ENCODE peak calls at places on chromosome 12, in five cellular contexts. X is GM06990, Q is osteocyte, O is tibial artery, F is astrocyte of the spinal cord. T is an unnamed sample.

GRCh38 chr12:87827638-87828264 is 201.4 kb downstream of the C12orf50 start:
- DNase-seq in X (no peak), Q (no peak), O (no peak), F (peak), T (no peak)

GRCh38 chr12:90102957-90103652 is 394.5 kb upstream of the ATP2B1 start:
- DNase-seq in X (peak), Q (no peak), O (no peak), F (peak), T (no peak)

GRCh38 chr12:55850893-55851292 is 8.2 kb upstream of the MMP19 start:
- DNase-seq in X (no peak), Q (no peak), O (peak), F (peak), T (no peak)

GRCh38 chr12:106629797-106630669 is 47.2 kb downstream of the RFX4 start:
- DNase-seq in X (no peak), Q (no peak), O (no peak), F (peak), T (no peak)

GRCh38 chr12:89873745-89874144 is 165.1 kb upstream of the ATP2B1 start:
- DNase-seq in X (no peak), Q (no peak), O (no peak), F (no peak), T (no peak)

GRCh38 chr12:2641209-2641608 is 153.6 kb upstream of the FKBP4 start:
- DNase-seq in X (no peak), Q (no peak), O (peak), F (peak), T (peak)

GRCh38 chr12:82688035-82688501 is 1.4 kb downstream of the TMTC2 start:
- DNase-seq in X (no peak), Q (no peak), O (no peak), F (peak), T (no peak)

GRCh38 chr12:52965337-52965731 is 16.4 kb downstream of the KRT18 start:
- DNase-seq in X (no peak), Q (no peak), O (no peak), F (no peak), T (peak)

DNA sequence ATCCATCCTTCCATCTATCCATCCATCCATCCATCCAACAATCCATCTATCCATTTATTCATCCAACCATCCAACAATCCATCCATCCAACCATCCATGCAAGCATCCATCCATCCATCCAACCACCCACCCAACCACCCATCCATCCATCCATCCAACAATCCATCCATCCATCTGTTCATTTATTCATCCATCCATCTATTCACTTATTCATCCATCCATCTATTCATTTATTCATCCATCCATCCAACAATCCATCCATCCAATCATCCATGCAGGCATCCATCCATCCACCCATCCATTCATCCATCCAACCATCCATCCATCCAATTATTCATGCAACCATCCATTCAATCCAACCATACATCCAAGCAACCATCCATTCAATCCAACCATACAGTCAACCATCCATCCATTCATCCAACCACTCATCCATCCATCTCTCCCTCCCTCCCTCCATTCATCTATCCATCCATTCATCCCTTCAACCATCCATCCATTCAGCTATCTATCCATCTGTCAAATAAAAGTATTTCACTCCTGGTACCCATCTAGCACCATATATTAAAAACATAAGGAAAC is 86.1 kb downstream of the KSR2 start:
- DNase-seq in X (no peak), Q (no peak), O (no peak), F (no peak), T (no peak)
- TF ChIP-seq CTCF in X (no peak), Q (no peak), O (no peak), F (no peak), T (no peak)

GRCh38 chr12:121626087-121626852 is at the start of gene ORAI1:
- DNase-seq in X (peak), Q (peak), O (peak), F (peak), T (peak)
- TF ChIP-seq CTCF in X (no peak), Q (peak), O (peak), F (no peak), T (peak)

DNA sequence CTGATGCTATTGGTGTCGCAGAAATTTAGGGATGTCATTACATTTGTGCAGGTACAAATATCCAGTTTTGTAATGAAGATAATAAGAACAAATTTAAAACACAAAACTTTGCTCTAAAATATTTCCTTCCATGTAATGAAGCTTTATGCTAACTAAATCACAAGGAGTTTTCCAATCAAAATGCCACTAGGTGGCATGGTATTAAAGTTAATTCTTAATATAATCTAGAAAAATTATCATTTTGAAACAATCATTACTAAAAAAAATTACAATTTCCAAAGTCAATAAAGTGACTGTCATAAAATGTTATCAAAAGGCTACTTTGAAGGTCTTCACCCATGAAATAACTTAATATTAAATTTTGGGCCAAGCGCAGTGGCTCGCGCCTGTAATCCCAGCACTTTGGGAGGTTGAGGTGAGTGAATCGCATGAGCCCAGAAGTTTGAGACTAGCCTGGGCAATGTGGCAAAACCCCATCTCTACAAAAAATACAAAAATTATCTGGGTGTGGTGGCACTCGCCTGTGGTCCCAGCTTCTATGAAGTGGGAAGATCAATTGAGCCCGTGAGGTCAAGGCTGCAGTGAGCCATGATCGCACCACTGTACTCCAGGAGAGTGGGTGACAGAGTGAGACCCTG is 77.4 kb downstream of the KIF21A start:
- DNase-seq in X (no peak), Q (no peak), O (no peak), F (no peak), T (no peak)
- TF ChIP-seq CTCF in X (no peak), Q (peak), O (no peak), F (no peak), T (peak)

GRCh38 chr12:103751171-103751570 is 89.9 kb downstream of the NT5DC3 start:
- DNase-seq in X (no peak), Q (no peak), O (no peak), F (no peak), T (no peak)
- TF ChIP-seq CTCF in X (peak), Q (no peak), O (no peak), F (no peak), T (no peak)

GRCh38 chr12:57090924-57091632 is 2.2 kb downstream of the NAB2 start:
- DNase-seq in X (no peak), Q (no peak), O (peak), F (no peak), T (no peak)
- TF ChIP-seq CTCF in X (no peak), Q (no peak), O (no peak), F (peak), T (no peak)

T was measured in neural crest cell.